ENCODE peak calls at places on chromosome 14, in eight cellular contexts. A is astrocyte of the cerebellum, U is kidney epithelial cell, E is right atrium auricular region, X is body of pancreas, T is bronchial epithelial cell, G is stomach, W is fibroblast of mammary gland. C is an unnamed sample.

GRCh38 chr14:93906341-93907329 is 20.5 kb upstream of the FAM181A start:
- DNase-seq in A (no peak), U (no peak), E (no peak), X (peak), T (peak), G (peak), W (peak), C (peak)

GRCh38 chr14:76502219-76502618 is 126.3 kb downstream of the ESRRB start:
- DNase-seq in A (no peak), U (no peak), E (no peak), X (no peak), T (no peak), G (no peak), W (no peak), C (no peak)

GRCh38 chr14:96320605-96321004 is 42.5 kb downstream of the ATG2B start:
- DNase-seq in A (no peak), U (no peak), E (no peak), X (no peak), T (no peak), G (no peak), W (no peak), C (no peak)

GRCh38 chr14:71626281-71626835 is 305.9 kb upstream of the RGS6 start:
- DNase-seq in A (no peak), U (no peak), E (no peak), X (no peak), T (no peak), G (no peak), W (no peak), C (no peak)

GRCh38 chr14:66010695-66011094 is 475.5 kb upstream of the CCDC196 start:
- DNase-seq in A (no peak), U (no peak), E (no peak), X (no peak), T (no peak), G (no peak), W (no peak), C (no peak)

GRCh38 chr14:81144811-81145598 is 75.8 kb downstream of the GTF2A1 start:
- DNase-seq in A (no peak), U (no peak), E (no peak), X (no peak), T (no peak), G (no peak), W (no peak), C (no peak)

GRCh38 chr14:73461478-73462077 is 3.2 kb upstream of the NUMB start:
- DNase-seq in A (no peak), U (no peak), E (peak), X (no peak), T (no peak), G (no peak), W (no peak), C (no peak)

GRCh38 chr14:102977475-102977874 is 55.0 kb downstream of the AMN start:
- DNase-seq in A (no peak), U (no peak), E (no peak), X (no peak), T (no peak), G (no peak), W (no peak), C (no peak)

GRCh38 chr14:71403673-71404072 is 496.4 kb downstream of the PCNX1 start:
- DNase-seq in A (peak), U (no peak), E (no peak), X (no peak), T (peak), G (no peak), W (peak), C (peak)

GRCh38 chr14:105408592-105408991 is 10.3 kb downstream of the TEX22 start:
- DNase-seq in A (no peak), U (no peak), E (no peak), X (no peak), T (no peak), G (no peak), W (no peak), C (no peak)

GRCh38 chr14:90518941-90519256 is 122.1 kb downstream of the CALM1 start:
- DNase-seq in A (no peak), U (no peak), E (no peak), X (peak), T (peak), G (peak), W (peak), C (peak)

GRCh38 chr14:78448483-78449094 is 278.4 kb downstream of the NRXN3 start:
- DNase-seq in A (no peak), U (no peak), E (peak), X (peak), T (peak), G (peak), W (peak), C (peak)

GRCh38 chr14:37142835-37143499 is 29.4 kb downstream of the SLC25A21 start:
- DNase-seq in A (peak), U (peak), E (no peak), X (no peak), T (peak), G (no peak), W (peak), C (peak)

GRCh38 chr14:59182641-59183040 is 5.8 kb upstream of the DAAM1 start:
- DNase-seq in A (no peak), U (no peak), E (no peak), X (no peak), T (no peak), G (no peak), W (no peak), C (no peak)

GRCh38 chr14:96579358-96579757 is 77.2 kb downstream of the PAPOLA start:
- DNase-seq in A (no peak), U (no peak), E (no peak), X (no peak), T (no peak), G (no peak), W (no peak), C (no peak)

GRCh38 chr14:95140060-95140858 is 17.1 kb downstream of the DICER1 start:
- DNase-seq in A (no peak), U (no peak), E (no peak), X (no peak), T (peak), G (no peak), W (peak), C (peak)

GRCh38 chr14:104998801-104999200 is 13.2 kb downstream of the CLBA1 start:
- DNase-seq in A (no peak), U (no peak), E (no peak), X (no peak), T (no peak), G (no peak), W (no peak), C (no peak)

GRCh38 chr14:97806871-97807270 is 1009.7 kb downstream of the VRK1 start:
- DNase-seq in A (no peak), U (no peak), E (no peak), X (no peak), T (no peak), G (no peak), W (no peak), C (no peak)

GRCh38 chr14:75709207-75709812 is 48.3 kb downstream of the TTLL5 start:
- DNase-seq in A (peak), U (peak), E (peak), X (peak), T (peak), G (peak), W (peak), C (peak)

GRCh38 chr14:51331651-51332367 is 91.8 kb downstream of the TMX1 start:
- DNase-seq in A (no peak), U (no peak), E (no peak), X (no peak), T (no peak), G (no peak), W (no peak), C (no peak)

GRCh38 chr14:25111061-25111601 is 61.2 kb upstream of the STXBP6 start:
- DNase-seq in A (peak), U (peak), E (peak), X (peak), T (peak), G (peak), W (peak), C (peak)

GRCh38 chr14:90782892-90783291 is 33.3 kb downstream of the TTC7B start:
- DNase-seq in A (no peak), U (no peak), E (no peak), X (no peak), T (no peak), G (no peak), W (no peak), C (no peak)

GRCh38 chr14:77000340-77001235 is 27.9 kb downstream of the IRF2BPL start:
- DNase-seq in A (no peak), U (no peak), E (no peak), X (peak), T (no peak), G (peak), W (peak), C (no peak)

GRCh38 chr14:73491256-73491976 is 683 bp downstream of the RIOX1 start:
- DNase-seq in A (no peak), U (no peak), E (no peak), X (peak), T (peak), G (peak), W (peak), C (peak)

GRCh38 chr14:59435106-59435505 is 30.1 kb downstream of the GPR135 start:
- DNase-seq in A (no peak), U (no peak), E (no peak), X (no peak), T (no peak), G (no peak), W (no peak), C (no peak)

GRCh38 chr14:50447491-50447890 is 50.8 kb upstream of the CDKL1 start:
- DNase-seq in A (no peak), U (no peak), E (no peak), X (no peak), T (peak), G (no peak), W (peak), C (peak)

GRCh38 chr14:78863143-78863542 is 693.0 kb downstream of the NRXN3 start:
- DNase-seq in A (peak), U (no peak), E (no peak), X (no peak), T (peak), G (no peak), W (peak), C (peak)

GRCh38 chr14:91329615-91330014 is 85.1 kb upstream of the GPR68 start:
- DNase-seq in A (no peak), U (no peak), E (no peak), X (no peak), T (no peak), G (no peak), W (no peak), C (no peak)

GRCh38 chr14:91352101-91352500 is 65.5 kb downstream of the CCDC88C start:
- DNase-seq in A (no peak), U (no peak), E (no peak), X (no peak), T (no peak), G (peak), W (peak), C (no peak)

DNA sequence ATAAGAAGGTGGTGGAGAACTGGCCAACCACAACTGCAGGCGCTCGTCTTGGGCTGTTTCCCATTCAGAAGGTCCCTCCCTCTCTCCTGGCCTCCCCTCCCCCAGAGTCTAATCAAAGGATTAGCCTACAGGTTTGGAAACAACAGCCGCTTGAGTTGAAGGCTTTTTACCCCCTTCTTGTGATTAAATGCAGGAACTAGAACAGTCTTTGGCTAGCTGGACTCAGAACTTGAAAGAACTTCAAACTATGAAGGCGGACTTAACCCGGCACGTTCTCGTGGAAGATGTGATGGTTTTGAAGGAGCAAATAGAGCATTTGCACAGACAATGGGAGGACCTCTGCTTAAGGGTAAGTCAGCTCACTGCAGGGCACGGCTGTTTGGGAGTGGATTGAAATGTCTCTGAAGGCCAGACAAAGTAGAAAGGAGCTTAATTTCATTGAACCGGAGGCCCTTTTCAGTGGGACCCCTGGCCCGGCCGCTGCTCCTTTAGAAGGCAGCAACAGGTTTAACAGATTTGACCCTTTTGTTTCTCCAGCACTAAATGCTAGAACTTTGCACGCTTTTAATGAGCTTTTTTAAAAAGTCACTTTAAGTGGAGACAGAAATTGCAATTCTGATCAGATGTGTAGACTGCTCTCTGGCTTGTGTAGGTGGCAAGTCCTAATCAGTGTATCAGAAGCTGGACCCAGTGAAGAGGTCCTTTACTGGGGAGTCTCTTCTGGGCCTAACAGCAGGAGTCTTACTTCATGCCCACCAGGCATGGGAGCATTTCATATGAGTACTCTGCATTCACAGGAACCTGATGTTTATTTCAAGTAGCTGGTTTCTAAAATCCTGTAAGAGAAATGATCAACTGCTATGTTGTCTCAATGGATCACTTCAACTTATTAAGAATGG is 107.7 kb downstream of the ESR2 start:
- DNase-seq in A (no peak), U (no peak), E (no peak), X (peak), T (no peak), G (peak), W (no peak), C (no peak)
- H3K4me3 ChIP-seq in A (no peak), U (no peak), E (no peak), X (peak), T (no peak), G (peak), W (no peak), C (no peak)

GRCh38 chr14:99230271-99231141 is 41.5 kb downstream of the BCL11B start:
- DNase-seq in A (no peak), U (no peak), E (no peak), X (peak), T (peak), G (no peak), W (no peak), C (peak)
- TF ChIP-seq CTCF in A (peak), U (peak), E (no peak), X (no peak), T (peak), G (no peak), W (no peak), C (peak)

GRCh38 chr14:101564444-101564776 is 3.1 kb downstream of the DIO3 start:
- DNase-seq in A (no peak), U (no peak), E (no peak), X (no peak), T (no peak), G (no peak), W (no peak), C (no peak)
- H3K4me3 ChIP-seq in A (no peak), U (no peak), E (no peak), X (no peak), T (no peak), G (no peak), W (no peak), C (no peak)

DNA sequence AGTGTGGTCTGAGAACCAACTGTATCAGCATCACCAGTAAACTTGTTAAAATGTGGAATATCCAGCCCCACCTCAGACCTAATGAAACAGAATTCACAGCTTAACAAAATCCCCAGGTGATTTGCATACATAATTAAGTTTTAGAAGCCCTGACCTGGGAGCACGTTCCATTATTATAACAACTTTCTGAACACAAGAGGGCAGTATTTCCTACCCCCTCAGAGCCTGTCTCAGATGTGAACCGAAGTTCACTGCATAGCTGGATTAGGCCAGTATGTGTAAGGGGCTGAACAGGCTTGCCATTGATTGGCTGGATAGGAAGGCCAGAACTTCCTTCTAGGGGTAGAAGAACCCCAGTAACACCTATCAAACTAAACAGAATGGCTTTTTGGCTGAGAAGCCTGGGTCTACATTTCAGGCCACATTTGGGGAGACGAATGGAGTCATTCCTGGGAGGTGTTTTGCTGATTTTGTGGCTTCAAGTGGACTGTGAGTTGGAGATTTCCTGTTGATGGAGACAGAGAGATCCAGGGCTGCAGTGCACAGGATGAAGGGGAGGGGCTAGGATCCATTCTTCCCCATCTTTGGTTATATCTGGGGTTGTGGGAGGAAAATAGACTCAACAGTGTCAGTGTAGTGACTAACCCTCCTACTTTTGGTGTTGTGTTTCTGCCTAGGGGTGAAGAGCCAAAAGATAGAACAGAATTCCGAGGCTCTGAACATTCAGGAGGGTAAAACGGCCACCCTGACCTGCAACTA is 94.7 kb upstream of the OR4E1 start:
- DNase-seq in A (no peak), U (no peak), E (no peak), X (no peak), T (peak), G (no peak), W (peak), C (peak)
- TF ChIP-seq CTCF in A (peak), U (peak), E (no peak), X (peak), T (peak), G (no peak), W (peak), C (peak)

DNA sequence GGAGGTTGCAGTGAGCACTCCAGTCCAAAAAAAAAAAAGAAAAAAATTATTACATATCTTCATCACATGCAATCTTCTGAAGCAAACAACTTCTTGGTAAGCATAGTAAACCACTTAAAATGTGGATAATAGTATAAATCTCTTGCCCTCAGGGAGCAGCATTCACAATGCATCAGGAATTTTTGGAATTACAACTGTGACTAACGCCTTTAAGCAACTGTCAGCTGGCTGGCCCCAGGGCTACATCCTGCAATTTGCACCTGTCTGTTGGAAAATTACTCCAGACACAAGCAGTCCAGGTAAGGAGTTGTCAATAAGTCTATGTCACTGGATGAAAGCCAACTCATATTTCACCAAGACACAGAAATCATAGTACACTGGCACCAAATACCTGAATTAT is 5.5 kb upstream of the SLC7A7 start:
- DNase-seq in A (no peak), U (no peak), E (no peak), X (no peak), T (peak), G (no peak), W (peak), C (peak)
- H3K4me3 ChIP-seq in A (no peak), U (no peak), E (no peak), X (no peak), T (no peak), G (no peak), W (no peak), C (no peak)

GRCh38 chr14:87935895-87936294 is 57.1 kb downstream of the GALC start:
- DNase-seq in A (no peak), U (no peak), E (no peak), X (peak), T (no peak), G (no peak), W (no peak), C (peak)

GRCh38 chr14:87935081-87935828 is 57.7 kb downstream of the GALC start:
- DNase-seq in A (no peak), U (no peak), E (no peak), X (no peak), T (no peak), G (no peak), W (peak), C (no peak)

DNA sequence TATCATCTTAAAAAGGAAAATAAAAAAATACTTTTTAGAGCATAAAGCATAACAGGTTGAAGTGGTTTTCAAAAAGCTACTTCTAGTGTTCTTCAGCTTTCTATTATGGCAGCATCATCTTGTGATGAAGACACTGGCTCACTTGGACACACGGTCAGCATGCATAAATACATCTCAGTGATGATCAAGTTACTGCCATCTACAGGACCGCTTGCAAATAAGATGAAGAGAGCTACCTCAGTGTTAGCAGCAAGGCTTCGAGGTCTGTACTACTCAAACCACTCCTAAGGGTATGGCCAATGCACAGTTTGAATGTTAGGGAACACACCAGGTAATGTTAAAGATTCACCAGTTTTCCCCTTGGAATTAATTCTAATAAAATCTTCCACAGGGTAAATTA is 58.8 kb downstream of the GALC start:
- DNase-seq in A (no peak), U (no peak), E (no peak), X (no peak), T (peak), G (no peak), W (peak), C (peak)
- TF ChIP-seq CTCF in A (peak), U (peak), E (no peak), X (no peak), T (no peak), G (no peak), W (no peak), C (no peak)

DNA sequence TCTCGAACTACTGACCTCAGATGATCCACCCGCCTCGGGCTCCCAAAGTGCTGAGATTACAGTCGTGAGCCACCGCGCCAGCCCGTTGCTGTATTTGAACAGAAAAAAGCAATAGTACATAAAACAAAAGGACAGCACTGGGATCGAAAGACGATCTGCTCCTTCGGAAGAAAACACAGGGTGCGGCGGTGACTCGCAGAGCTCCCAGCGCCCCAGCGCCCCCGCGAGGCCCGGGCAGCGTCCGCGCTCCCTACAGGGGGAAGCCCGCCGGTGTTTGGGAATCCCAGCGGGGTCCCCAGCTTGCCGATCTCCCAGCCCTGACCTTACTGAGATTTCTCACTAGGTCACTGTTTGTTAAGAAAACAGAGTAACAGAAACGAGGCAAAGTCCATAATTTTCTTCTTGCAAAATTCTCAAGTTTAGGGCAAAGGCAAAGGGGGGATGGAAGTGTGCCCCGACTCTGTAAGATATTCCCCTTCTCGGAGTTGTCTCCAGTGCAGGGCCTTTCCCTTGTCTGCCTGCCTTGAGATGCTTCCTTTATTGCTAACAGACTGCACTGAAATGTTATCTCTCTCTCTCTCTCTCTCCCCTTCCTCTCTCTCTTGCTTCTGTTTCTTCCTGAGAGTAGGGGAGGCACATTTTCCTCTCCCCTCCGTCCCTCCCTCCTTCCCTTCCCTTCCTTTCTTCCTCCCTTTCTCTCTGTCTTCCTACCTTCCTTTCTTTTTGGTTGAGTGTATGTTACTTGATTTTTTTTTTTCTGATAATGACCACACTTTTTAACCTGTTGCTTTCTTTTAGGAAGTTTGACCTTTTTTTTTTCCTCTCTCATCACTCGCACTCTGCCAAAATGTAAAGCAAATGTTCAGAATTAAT is 92.0 kb downstream of the TMEM30B start:
- DNase-seq in A (no peak), U (no peak), E (peak), X (peak), T (peak), G (peak), W (peak), C (peak)
- H3K4me3 ChIP-seq in A (no peak), U (peak), E (peak), X (no peak), T (peak), G (peak), W (peak), C (peak)

C was measured in epithelial cell of esophagus.